ENCODE peak calls at places on chromosome 13, in seven cellular contexts. H is GM12878, S is K562, F is HCT116, X is SK-N-SH, R is HepG2, B is H1. O is an unnamed sample.

GRCh38 chr13:53124568-53125094 is 96.0 kb downstream of the OLFM4 start:
- DNase-seq in S (no peak), B (no peak), H (no peak), F (no peak), X (no peak), R (no peak), O (no peak)

GRCh38 chr13:36088001-36088400 is 43.2 kb downstream of the DCLK1 start:
- DNase-seq in H (no peak), S (no peak), R (no peak), F (no peak), X (no peak), B (no peak), O (no peak)

GRCh38 chr13:29991343-29991742 is 140.9 kb upstream of the UBL3 start:
- DNase-seq in H (no peak), R (no peak), S (no peak), X (no peak), B (no peak), F (no peak), O (no peak)

GRCh38 chr13:74574964-74575728 is 440.9 kb upstream of the KLF12 start:
- DNase-seq in B (no peak), H (no peak), R (no peak), F (no peak), S (no peak), X (peak; percentile 22), O (no peak)

GRCh38 chr13:111397202-111397880 is 76.9 kb downstream of the TEX29 start:
- DNase-seq in S (no peak), R (no peak), B (no peak), H (no peak), F (no peak), X (no peak), O (no peak)

GRCh38 chr13:93309886-93310520 is 83.4 kb downstream of the GPC6 start:
- DNase-seq in S (no peak), F (no peak), H (no peak), X (no peak), B (no peak), R (peak; percentile 5), O (no peak)

GRCh38 chr13:36146513-36147276 is 15.5 kb upstream of the DCLK1 start:
- DNase-seq in R (no peak), F (no peak), B (no peak), S (no peak), H (no peak), X (no peak), O (no peak)

GRCh38 chr13:113027095-113027494 is 58.1 kb downstream of the MCF2L start:
- DNase-seq in B (no peak), S (no peak), X (peak; percentile 80), R (no peak), F (no peak), H (no peak), O (no peak)

GRCh38 chr13:79870123-79870522 is 389.2 kb downstream of the NDFIP2 start:
- DNase-seq in R (no peak), X (no peak), H (no peak), F (no peak), B (no peak), S (no peak), O (no peak)

GRCh38 chr13:102868366-102868936 is 22.6 kb downstream of the ERCC5 start:
- DNase-seq in F (no peak), S (no peak), H (no peak), B (no peak), R (no peak), X (no peak), O (no peak)

GRCh38 chr13:113820813-113821651 is 42.8 kb downstream of the GAS6 start:
- DNase-seq in R (no peak), H (no peak), B (no peak), S (peak; percentile 45), X (peak; percentile 91), F (no peak), O (no peak)

GRCh38 chr13:102686024-102686423 is 8.8 kb downstream of the METTL21C start:
- DNase-seq in S (no peak), B (no peak), H (no peak), X (no peak), R (no peak), F (no peak), O (no peak)

GRCh38 chr13:74920945-74921725 is 560.8 kb downstream of the TBC1D4 start:
- DNase-seq in B (no peak), S (peak; percentile 61), H (no peak), F (no peak), R (no peak), X (no peak), O (no peak)

GRCh38 chr13:50403311-50403710 is 388.1 kb downstream of the KCNRG start:
- DNase-seq in R (peak; percentile 78), S (no peak), H (no peak), X (no peak), F (no peak), B (no peak), O (no peak)

GRCh38 chr13:67620665-67621064 is 390.5 kb upstream of the PCDH9 start:
- DNase-seq in B (no peak), X (no peak), S (no peak), F (no peak), H (no peak), R (no peak), O (no peak)

GRCh38 chr13:33052446-33052845 is 36.2 kb downstream of the KL start:
- DNase-seq in X (no peak), R (no peak), F (no peak), S (no peak), B (no peak), H (no peak), O (no peak)

GRCh38 chr13:84230568-84230967 is 348.3 kb upstream of the SLITRK1 start:
- DNase-seq in B (no peak), F (no peak), H (no peak), X (no peak), R (no peak), S (no peak), O (no peak)

GRCh38 chr13:39712626-39713025 is 57.2 kb downstream of the COG6 start:
- DNase-seq in F (no peak), S (no peak), H (no peak), R (no peak), B (no peak), X (no peak), O (no peak)

GRCh38 chr13:71290963-71291937 is 575.8 kb downstream of the DACH1 start:
- DNase-seq in X (no peak), S (peak; percentile 2), B (no peak), H (peak; percentile 71), F (no peak), R (peak; percentile 66), O (peak; percentile 77)

GRCh38 chr13:24161010-24161775 is 673 bp downstream of the SPATA13 start:
- DNase-seq in H (no peak), S (no peak), X (peak; percentile 65), F (no peak), B (no peak), R (peak; percentile 55), O (peak; percentile 32)

GRCh38 chr13:112842343-112842856 is 126.6 kb upstream of the MCF2L start:
- DNase-seq in F (no peak), S (no peak), R (no peak), B (no peak), X (no peak), H (no peak), O (no peak)

GRCh38 chr13:59527500-59527899 is 636.2 kb downstream of the DIAPH3 start:
- DNase-seq in H (no peak), R (no peak), F (no peak), X (no peak), B (no peak), S (no peak), O (no peak)

GRCh38 chr13:110010433-110011135 is 224.2 kb upstream of the IRS2 start:
- DNase-seq in R (no peak), S (no peak), B (no peak), F (no peak), X (no peak), H (no peak), O (no peak)

GRCh38 chr13:105442941-105443340 is 1092.5 kb downstream of the EFNB2 start:
- DNase-seq in H (no peak), X (no peak), F (peak; percentile 87), S (no peak), R (no peak), B (no peak), O (no peak)

GRCh38 chr13:25881136-25881926 is 170.5 kb downstream of the SHISA2 start:
- DNase-seq in R (no peak), H (no peak), X (no peak), F (no peak), S (no peak), B (no peak), O (no peak)

GRCh38 chr13:93450226-93450625 is 223.6 kb downstream of the GPC6 start:
- DNase-seq in B (no peak), R (no peak), X (peak; percentile 22), S (no peak), F (no peak), H (no peak), O (no peak)

GRCh38 chr13:76828316-76828741 is 57.9 kb downstream of the KCTD12 start:
- DNase-seq in X (no peak), F (no peak), B (no peak), R (no peak), H (no peak), S (no peak), O (no peak)
- TF ChIP-seq JUND in X (no peak), F (no peak), B (no peak), R (no peak), H (no peak), S (no peak), O (no peak)

GRCh38 chr13:42486711-42487198 is 87.2 kb upstream of the TNFSF11 start:
- DNase-seq in B (no peak), H (no peak), S (no peak), R (no peak), X (no peak), F (no peak), O (no peak)
- TF ChIP-seq JUND in B (no peak), H (no peak), S (no peak), R (no peak), X (peak; percentile 88), F (no peak), O (no peak)

GRCh38 chr13:48505597-48506091 is 27.2 kb downstream of the RCBTB2 start:
- DNase-seq in S (no peak), F (no peak), H (peak; percentile 93), R (no peak), X (no peak), B (no peak), O (no peak)
- TF ChIP-seq JUND in S (no peak), F (no peak), H (no peak), R (no peak), X (no peak), B (no peak), O (no peak)

GRCh38 chr13:51542358-51542972 is 41.8 kb upstream of the WDFY2 start:
- DNase-seq in R (no peak), B (no peak), F (no peak), X (peak; percentile 27), H (no peak), S (no peak), O (peak; percentile 52)

GRCh38 chr13:51541809-51542258 is 42.4 kb upstream of the WDFY2 start:
- DNase-seq in H (no peak), S (peak; percentile 48), R (no peak), X (no peak), B (no peak), F (no peak), O (no peak)

GRCh38 chr13:51541037-51541436 is 43.2 kb upstream of the WDFY2 start:
- DNase-seq in S (no peak), H (no peak), X (no peak), B (no peak), F (no peak), R (peak; percentile 55), O (no peak)

GRCh38 chr13:51538626-51539179 is 45.6 kb upstream of the WDFY2 start:
- DNase-seq in R (no peak), S (no peak), H (no peak), X (no peak), B (no peak), F (no peak), O (no peak)

GRCh38 chr13:51539887-51540286 is 44.4 kb upstream of the WDFY2 start:
- DNase-seq in B (no peak), S (no peak), F (no peak), H (no peak), X (no peak), R (no peak), O (no peak)
- TF ChIP-seq JUND in B (no peak), S (no peak), F (no peak), H (no peak), X (peak; percentile 27), R (no peak), O (no peak)

O was measured in T47D.